ENCODE peak calls at places on chromosomes 7 and 10, in ten cellular contexts. O is stimulated activated CD8-positive, alpha-beta memory T cell treated with anti-CD3 and anti-CD28 coated beads, Interleukin-15, amount 100 ng/mL, for 24 hours; R is DMS79 treated with DMSO at 0.1 percent for 48 hours; T is NCI-H2029; Z is DMS153; U is activated T-cell treated with anti-CD3 and anti-CD28 coated beads for 1 hour; E is right lobe of liver; X is nucleus accumbens; J is stimulated activated CD4-positive, alpha-beta T cell treated with anti-CD3 and anti-CD28 coated beads, Interleukin-4, amount 100 ng/mL, for 4 hours; S is breast epithelium. Q is an unnamed sample.
A peak's percentile ranks its signal among the peaks of the same experiment; 100 is the strongest.

GRCh38 chr7:44477955-44478354 is 12.5 kb downstream of the NUDCD3 start:
- DNase-seq in O (no peak), R (no peak), T (no peak), Z (no peak), U (no peak), E (no peak), X (no peak), J (no peak), S (no peak), Q (no peak)

GRCh38 chr7:134686782-134687181 is 40.1 kb downstream of the BPGM start:
- DNase-seq in O (no peak), R (no peak), T (no peak), Z (no peak), U (no peak), E (no peak), X (no peak), J (no peak), S (no peak), Q (no peak)

GRCh38 chr10:90326498-90327267 is 531.2 kb downstream of the HTR7 start:
- DNase-seq in O (no peak), R (no peak), T (no peak), Z (no peak), U (no peak), E (no peak), X (no peak), J (no peak), S (no peak), Q (no peak)

GRCh38 chr10:43304687-43305333 is 37.9 kb upstream of the RASGEF1A start:
- DNase-seq in O (no peak), R (no peak), T (no peak), Z (peak; percentile 1), U (peak; percentile 50), E (peak; percentile 77), X (peak; percentile 9), J (peak; percentile 64), S (peak; percentile 29), Q (peak; percentile 53)

GRCh38 chr7:69962077-69962855 is 364.0 kb downstream of the AUTS2 start:
- DNase-seq in O (no peak), R (peak; percentile 99), T (peak; percentile 47), Z (no peak), U (no peak), E (peak; percentile 62), X (no peak), J (no peak), S (peak; percentile 24), Q (no peak)

GRCh38 chr10:7846591-7846990 is 28.3 kb downstream of the TAF3 start:
- DNase-seq in O (no peak), R (no peak), T (no peak), Z (no peak), U (no peak), E (no peak), X (no peak), J (no peak), S (no peak), Q (no peak)

GRCh38 chr7:146175716-146176115 is 59.1 kb downstream of the CNTNAP2 start:
- DNase-seq in O (no peak), R (no peak), T (no peak), Z (no peak), U (no peak), E (no peak), X (no peak), J (no peak), S (no peak), Q (no peak)

GRCh38 chr7:7662527-7662926 is 22.0 kb downstream of the UMAD1 start:
- DNase-seq in O (no peak), R (no peak), T (no peak), Z (peak; percentile 66), U (no peak), E (no peak), X (no peak), J (no peak), S (no peak), Q (no peak)

GRCh38 chr7:11191574-11192220 is 218.0 kb downstream of the PHF14 start:
- DNase-seq in O (no peak), R (no peak), T (no peak), Z (no peak), U (no peak), E (no peak), X (no peak), J (no peak), S (no peak), Q (no peak)

GRCh38 chr10:114437456-114438292 is 33.4 kb upstream of the AFAP1L2 start:
- DNase-seq in O (no peak), R (no peak), T (no peak), Z (no peak), U (no peak), E (no peak), X (no peak), J (no peak), S (no peak), Q (no peak)

GRCh38 chr7:48962821-48963505 is 38.6 kb downstream of the CDC14C start:
- DNase-seq in O (no peak), R (no peak), T (no peak), Z (no peak), U (no peak), E (no peak), X (no peak), J (no peak), S (peak; percentile 18), Q (no peak)

GRCh38 chr7:4129481-4130122 is 552.5 kb upstream of the FOXK1 start:
- DNase-seq in O (no peak), R (peak; percentile 35), T (no peak), Z (no peak), U (no peak), E (no peak), X (peak; percentile 5), J (no peak), S (peak; percentile 70), Q (no peak)

GRCh38 chr7:142587578-142588191 is 161.6 kb upstream of the PRSS1 start:
- DNase-seq in O (no peak), R (no peak), T (no peak), Z (peak; percentile 1), U (no peak), E (no peak), X (no peak), J (no peak), S (no peak), Q (no peak)

Q was measured in omental fat pad.